ENCODE peak calls at places on chromosomes 3 and 15, in seven cellular contexts. T is heart left ventricle, N is right lobe of liver, Y is Peyer's patch, A is A549, G is testis, E is transverse colon. R is an unnamed sample.

GRCh38 chr3:51719413-51720025 is 12.7 kb downstream of the GRM2 start:
- DNase-seq in T (no peak), N (no peak), Y (peak; percentile 24), A (no peak), G (no peak), E (no peak), R (no peak)

GRCh38 chr3:1766384-1766783 is 332.3 kb upstream of the CNTN4 start:
- DNase-seq in T (no peak), N (no peak), Y (no peak), A (no peak), G (no peak), E (no peak), R (no peak)

GRCh38 chr3:81195483-81195882 is 566.0 kb downstream of the GBE1 start:
- DNase-seq in T (no peak), N (no peak), Y (no peak), A (no peak), G (no peak), E (no peak), R (no peak)

GRCh38 chr3:160134964-160135363 is 90.3 kb upstream of the C3orf80 start:
- DNase-seq in T (no peak), N (no peak), Y (no peak), A (no peak), G (no peak), E (no peak), R (no peak)

GRCh38 chr3:61562042-61562809 is 855 bp downstream of the PTPRG start:
- DNase-seq in T (peak; percentile 47), N (peak; percentile 45), Y (peak; percentile 59), A (peak; percentile 19), G (no peak), E (peak; percentile 13), R (no peak)

GRCh38 chr3:134483195-134483890 is 2.4 kb downstream of the ANAPC13 start:
- DNase-seq in T (no peak), N (no peak), Y (no peak), A (no peak), G (no peak), E (no peak), R (peak; percentile 40)

GRCh38 chr3:178120367-178120766 is 415.9 kb upstream of the KCNMB2 start:
- DNase-seq in T (no peak), N (no peak), Y (no peak), A (no peak), G (no peak), E (no peak), R (no peak)

GRCh38 chr3:111850481-111850880 is 8.6 kb upstream of the PHLDB2 start:
- DNase-seq in T (no peak), N (no peak), Y (no peak), A (peak; percentile 25), G (no peak), E (no peak), R (no peak)

GRCh38 chr15:62344806-62345539 is 179.9 kb upstream of the C2CD4B start:
- DNase-seq in T (peak; percentile 36), N (peak; percentile 78), Y (peak; percentile 64), A (peak; percentile 91), G (peak; percentile 65), E (peak; percentile 73), R (peak; percentile 33)

GRCh38 chr3:114634635-114635034 is 340.8 kb downstream of the TIGIT start:
- DNase-seq in T (no peak), N (no peak), Y (no peak), A (no peak), G (no peak), E (no peak), R (no peak)

GRCh38 chr3:59696783-59697182 is 647.0 kb upstream of the CFAP20DC start:
- DNase-seq in T (no peak), N (no peak), Y (no peak), A (no peak), G (no peak), E (no peak), R (no peak)

GRCh38 chr3:41881233-41881821 is 80.6 kb downstream of the ULK4 start:
- DNase-seq in T (no peak), N (no peak), Y (no peak), A (peak; percentile 33), G (no peak), E (no peak), R (no peak)

GRCh38 chr15:98930591-98930990 is 77.0 kb downstream of the PGPEP1L start:
- DNase-seq in T (no peak), N (no peak), Y (no peak), A (no peak), G (no peak), E (no peak), R (no peak)

GRCh38 chr15:92809064-92809879 is 90.9 kb upstream of the CHD2 start:
- DNase-seq in T (peak; percentile 99), N (peak; percentile 98), Y (peak; percentile 99), A (peak; percentile 99), G (peak; percentile 96), E (peak; percentile 98), R (no peak)
- TF ChIP-seq POLR2A in T (no peak), N (peak; percentile 78), Y (peak; percentile 43), A (peak; percentile 81), G (peak; percentile 9), E (peak; percentile 77), R (peak; percentile 61)

GRCh38 chr3:133114198-133114597 is 76.0 kb downstream of the TMEM108 start:
- DNase-seq in T (no peak), N (no peak), Y (no peak), A (no peak), G (no peak), E (no peak), R (no peak)

GRCh38 chr3:133117342-133117741 is 79.2 kb downstream of the TMEM108 start:
- DNase-seq in T (no peak), N (no peak), Y (no peak), A (no peak), G (no peak), E (no peak), R (no peak)

GRCh38 chr3:133113526-133113925 is 75.3 kb downstream of the TMEM108 start:
- DNase-seq in T (no peak), N (no peak), Y (no peak), A (no peak), G (no peak), E (no peak), R (no peak)

GRCh38 chr3:133112666-133113065 is 74.5 kb downstream of the TMEM108 start:
- DNase-seq in T (no peak), N (no peak), Y (no peak), A (no peak), G (no peak), E (no peak), R (no peak)

GRCh38 chr3:133115178-133115577 is 77.0 kb downstream of the TMEM108 start:
- DNase-seq in T (no peak), N (no peak), Y (no peak), A (no peak), G (no peak), E (no peak), R (no peak)
- TF ChIP-seq POLR2A in T (no peak), N (no peak), Y (no peak), A (no peak), G (no peak), E (no peak), R (no peak)

DNA sequence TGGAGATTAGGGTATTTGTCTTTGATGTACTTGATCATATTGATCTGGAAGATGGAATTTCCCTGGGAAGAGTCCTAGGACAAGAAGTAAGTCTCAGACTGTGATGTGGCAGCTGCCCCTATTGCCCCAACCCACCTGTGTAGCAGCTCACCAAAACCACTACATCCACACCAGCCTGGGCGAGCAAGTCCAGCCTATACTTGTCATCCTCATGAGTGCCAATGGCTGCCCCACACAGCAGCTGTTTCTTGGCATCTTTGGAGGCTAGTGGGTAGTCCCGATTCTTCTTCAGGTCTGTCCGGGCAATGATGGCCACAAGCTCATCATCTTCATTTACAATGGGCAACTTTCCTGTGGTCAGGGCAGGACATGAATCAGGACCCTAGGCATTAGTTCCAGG is 2.7 kb downstream of the IMPDH2 start:
- DNase-seq in T (no peak), N (no peak), Y (no peak), A (no peak), G (no peak), E (no peak), R (no peak)
- TF ChIP-seq POLR2A in T (no peak), N (no peak), Y (no peak), A (no peak), G (no peak), E (no peak), R (no peak)

GRCh38 chr3:40312661-40313226 is 3.2 kb downstream of the EIF1B start:
- DNase-seq in T (peak; percentile 49), N (no peak), Y (no peak), A (no peak), G (no peak), E (no peak), R (no peak)
- TF ChIP-seq POLR2A in T (no peak), N (no peak), Y (no peak), A (no peak), G (no peak), E (no peak), R (no peak)

DNA sequence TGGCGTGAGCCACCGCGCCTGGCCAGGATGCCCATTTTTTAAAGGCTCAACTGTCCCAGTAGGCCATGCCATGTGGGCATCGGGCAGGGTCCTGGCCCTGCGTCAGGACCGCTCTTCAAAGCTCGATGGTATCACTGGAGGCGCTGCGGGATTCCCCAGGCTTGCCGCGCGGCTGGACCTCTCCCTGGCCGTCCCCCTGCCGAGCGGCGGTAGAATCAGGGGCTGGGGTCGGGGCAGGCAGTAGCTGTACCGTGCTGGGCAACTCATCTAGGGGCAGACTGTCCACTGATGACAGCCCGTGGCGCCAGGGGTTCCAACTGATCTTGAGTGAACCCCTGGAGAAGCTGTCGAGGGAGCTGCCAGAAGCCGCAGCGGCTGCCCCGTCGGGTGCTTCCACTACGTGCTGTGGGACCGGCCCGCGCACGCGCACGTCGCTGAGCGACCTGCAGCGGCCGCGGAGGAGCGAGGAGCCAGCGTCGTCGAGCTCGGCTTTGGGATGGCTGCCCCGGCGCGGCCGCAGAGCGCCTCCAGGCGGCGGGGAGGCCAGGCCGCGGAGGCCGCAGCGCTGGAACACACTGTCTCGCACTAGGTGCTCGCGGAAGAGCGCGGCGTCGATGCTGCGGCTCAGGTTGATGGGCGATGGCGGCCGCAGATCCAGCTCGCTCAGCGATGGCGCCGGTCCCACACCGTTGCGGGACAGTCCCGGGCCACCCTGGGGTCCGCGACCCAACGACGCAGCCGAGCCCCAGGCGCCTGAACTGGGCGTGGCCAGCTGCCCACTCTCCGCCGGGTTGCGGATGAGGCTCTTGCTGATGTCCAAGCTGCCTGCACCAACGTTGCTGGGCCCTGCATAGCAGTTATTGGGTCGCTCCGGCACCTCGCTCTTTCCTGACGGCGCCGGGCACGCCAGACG is 5.8 kb downstream of the PRRT3 start:
- DNase-seq in T (peak; percentile 93), N (peak; percentile 85), Y (peak; percentile 93), A (peak; percentile 95), G (peak; percentile 94), E (peak; percentile 91), R (no peak)
- TF ChIP-seq POLR2A in T (no peak), N (peak; percentile 51), Y (peak; percentile 50), A (peak; percentile 70), G (no peak), E (peak; percentile 64), R (peak; percentile 47)

R was measured in H54.